ENCODE peak calls at places on chromosomes 13 and 19, in five cellular contexts. One of them, this sample, is unnamed.

GRCh38 chr19:19329199-19329598 is 8.6 kb downstream of the MAU2 start:
- DNase-seq in cardiac muscle cell: no peak
- DNase-seq in Right ventricle myocardium superior: no peak
- DNase-seq in stimulated activated CD4-positive, alpha-beta T cell treated with anti-CD3 and anti-CD28 coated beads, Interleukin-2, amount 100 ng/mL, for 24 hours: no peak
- DNase-seq in stimulated activated CD8-positive, alpha-beta memory T cell treated with anti-CD3 and anti-CD28 coated beads, Interleukin-15, amount 100 ng/mL, for 4 hours: no peak
- DNase-seq in this sample: no peak

GRCh38 chr13:85261757-85262346 is 537.4 kb downstream of the SLITRK6 start:
- DNase-seq in cardiac muscle cell: peak; percentile 25
- DNase-seq in Right ventricle myocardium superior: no peak
- DNase-seq in stimulated activated CD4-positive, alpha-beta T cell treated with anti-CD3 and anti-CD28 coated beads, Interleukin-2, amount 100 ng/mL, for 24 hours: no peak
- DNase-seq in stimulated activated CD8-positive, alpha-beta memory T cell treated with anti-CD3 and anti-CD28 coated beads, Interleukin-15, amount 100 ng/mL, for 4 hours: no peak
- DNase-seq in this sample: no peak

GRCh38 chr19:33562636-33563035 is 41.0 kb upstream of the PEPD start:
- DNase-seq in cardiac muscle cell: no peak
- DNase-seq in stimulated activated CD8-positive, alpha-beta memory T cell treated with anti-CD3 and anti-CD28 coated beads, Interleukin-15, amount 100 ng/mL, for 4 hours: no peak
- DNase-seq in Right ventricle myocardium superior: no peak
- DNase-seq in stimulated activated CD4-positive, alpha-beta T cell treated with anti-CD3 and anti-CD28 coated beads, Interleukin-2, amount 100 ng/mL, for 24 hours: no peak
- DNase-seq in this sample: no peak

GRCh38 chr13:43134896-43135295 is 111.5 kb downstream of the DNAJC15 start:
- DNase-seq in cardiac muscle cell: no peak
- DNase-seq in Right ventricle myocardium superior: no peak
- DNase-seq in stimulated activated CD8-positive, alpha-beta memory T cell treated with anti-CD3 and anti-CD28 coated beads, Interleukin-15, amount 100 ng/mL, for 4 hours: no peak
- DNase-seq in stimulated activated CD4-positive, alpha-beta T cell treated with anti-CD3 and anti-CD28 coated beads, Interleukin-2, amount 100 ng/mL, for 24 hours: no peak
- DNase-seq in this sample: no peak

GRCh38 chr13:97226013-97226412 is 3.9 kb downstream of the MBNL2 start:
- DNase-seq in Right ventricle myocardium superior: no peak
- DNase-seq in stimulated activated CD4-positive, alpha-beta T cell treated with anti-CD3 and anti-CD28 coated beads, Interleukin-2, amount 100 ng/mL, for 24 hours: no peak
- DNase-seq in stimulated activated CD8-positive, alpha-beta memory T cell treated with anti-CD3 and anti-CD28 coated beads, Interleukin-15, amount 100 ng/mL, for 4 hours: no peak
- DNase-seq in cardiac muscle cell: no peak
- DNase-seq in this sample: no peak

GRCh38 chr19:14677464-14677863 is 2.8 kb upstream of the ADGRE3 start:
- DNase-seq in stimulated activated CD8-positive, alpha-beta memory T cell treated with anti-CD3 and anti-CD28 coated beads, Interleukin-15, amount 100 ng/mL, for 4 hours: no peak
- DNase-seq in cardiac muscle cell: no peak
- DNase-seq in Right ventricle myocardium superior: no peak
- DNase-seq in stimulated activated CD4-positive, alpha-beta T cell treated with anti-CD3 and anti-CD28 coated beads, Interleukin-2, amount 100 ng/mL, for 24 hours: no peak
- DNase-seq in this sample: no peak

GRCh38 chr19:33273881-33274662 is 28.3 kb downstream of the CEBPA start:
- DNase-seq in stimulated activated CD8-positive, alpha-beta memory T cell treated with anti-CD3 and anti-CD28 coated beads, Interleukin-15, amount 100 ng/mL, for 4 hours: peak; percentile 10
- DNase-seq in stimulated activated CD4-positive, alpha-beta T cell treated with anti-CD3 and anti-CD28 coated beads, Interleukin-2, amount 100 ng/mL, for 24 hours: peak; percentile 46
- DNase-seq in Right ventricle myocardium superior: peak; percentile 52
- DNase-seq in cardiac muscle cell: peak; percentile 90
- DNase-seq in this sample: peak; percentile 29

GRCh38 chr19:7161292-7161691 is 91.8 kb downstream of the ZNF557 start:
- DNase-seq in stimulated activated CD8-positive, alpha-beta memory T cell treated with anti-CD3 and anti-CD28 coated beads, Interleukin-15, amount 100 ng/mL, for 4 hours: no peak
- DNase-seq in stimulated activated CD4-positive, alpha-beta T cell treated with anti-CD3 and anti-CD28 coated beads, Interleukin-2, amount 100 ng/mL, for 24 hours: no peak
- DNase-seq in Right ventricle myocardium superior: no peak
- DNase-seq in cardiac muscle cell: no peak
- DNase-seq in this sample: no peak

GRCh38 chr19:11451327-11451941 is 16.0 kb downstream of the PRKCSH start:
- DNase-seq in stimulated activated CD8-positive, alpha-beta memory T cell treated with anti-CD3 and anti-CD28 coated beads, Interleukin-15, amount 100 ng/mL, for 4 hours: no peak
- DNase-seq in stimulated activated CD4-positive, alpha-beta T cell treated with anti-CD3 and anti-CD28 coated beads, Interleukin-2, amount 100 ng/mL, for 24 hours: no peak
- DNase-seq in cardiac muscle cell: no peak
- DNase-seq in Right ventricle myocardium superior: no peak
- DNase-seq in this sample: no peak

GRCh38 chr19:4624301-4624700 is 15.0 kb upstream of the TNFAIP8L1 start:
- DNase-seq in stimulated activated CD4-positive, alpha-beta T cell treated with anti-CD3 and anti-CD28 coated beads, Interleukin-2, amount 100 ng/mL, for 24 hours: no peak
- DNase-seq in cardiac muscle cell: no peak
- DNase-seq in stimulated activated CD8-positive, alpha-beta memory T cell treated with anti-CD3 and anti-CD28 coated beads, Interleukin-15, amount 100 ng/mL, for 4 hours: no peak
- DNase-seq in Right ventricle myocardium superior: no peak
- DNase-seq in this sample: no peak

GRCh38 chr19:16834747-16835146 is 5.5 kb downstream of the SIN3B start:
- DNase-seq in stimulated activated CD4-positive, alpha-beta T cell treated with anti-CD3 and anti-CD28 coated beads, Interleukin-2, amount 100 ng/mL, for 24 hours: no peak
- DNase-seq in Right ventricle myocardium superior: no peak
- DNase-seq in stimulated activated CD8-positive, alpha-beta memory T cell treated with anti-CD3 and anti-CD28 coated beads, Interleukin-15, amount 100 ng/mL, for 4 hours: no peak
- DNase-seq in cardiac muscle cell: no peak
- DNase-seq in this sample: no peak

GRCh38 chr13:38662362-38662761 is 24.5 kb upstream of the FREM2 start:
- DNase-seq in cardiac muscle cell: peak; percentile 92
- DNase-seq in Right ventricle myocardium superior: no peak
- DNase-seq in stimulated activated CD8-positive, alpha-beta memory T cell treated with anti-CD3 and anti-CD28 coated beads, Interleukin-15, amount 100 ng/mL, for 4 hours: no peak
- DNase-seq in stimulated activated CD4-positive, alpha-beta T cell treated with anti-CD3 and anti-CD28 coated beads, Interleukin-2, amount 100 ng/mL, for 24 hours: no peak
- DNase-seq in this sample: no peak

GRCh38 chr13:87122551-87122950 is 548.6 kb upstream of the SLITRK5 start:
- DNase-seq in stimulated activated CD8-positive, alpha-beta memory T cell treated with anti-CD3 and anti-CD28 coated beads, Interleukin-15, amount 100 ng/mL, for 4 hours: no peak
- DNase-seq in Right ventricle myocardium superior: no peak
- DNase-seq in cardiac muscle cell: peak; percentile 2
- DNase-seq in stimulated activated CD4-positive, alpha-beta T cell treated with anti-CD3 and anti-CD28 coated beads, Interleukin-2, amount 100 ng/mL, for 24 hours: no peak
- DNase-seq in this sample: no peak

GRCh38 chr19:4197625-4198466 is 15.4 kb downstream of the ANKRD24 start:
- DNase-seq in Right ventricle myocardium superior: no peak
- DNase-seq in stimulated activated CD4-positive, alpha-beta T cell treated with anti-CD3 and anti-CD28 coated beads, Interleukin-2, amount 100 ng/mL, for 24 hours: no peak
- DNase-seq in cardiac muscle cell: no peak
- DNase-seq in stimulated activated CD8-positive, alpha-beta memory T cell treated with anti-CD3 and anti-CD28 coated beads, Interleukin-15, amount 100 ng/mL, for 4 hours: no peak
- DNase-seq in this sample: peak; percentile 67

GRCh38 chr13:85379433-85379832 is 419.8 kb downstream of the SLITRK6 start:
- DNase-seq in stimulated activated CD4-positive, alpha-beta T cell treated with anti-CD3 and anti-CD28 coated beads, Interleukin-2, amount 100 ng/mL, for 24 hours: no peak
- DNase-seq in Right ventricle myocardium superior: no peak
- DNase-seq in cardiac muscle cell: peak; percentile 5
- DNase-seq in stimulated activated CD8-positive, alpha-beta memory T cell treated with anti-CD3 and anti-CD28 coated beads, Interleukin-15, amount 100 ng/mL, for 4 hours: no peak
- DNase-seq in this sample: no peak

GRCh38 chr13:110265682-110266430 is 41.1 kb downstream of the COL4A1 start:
- DNase-seq in cardiac muscle cell: no peak
- DNase-seq in Right ventricle myocardium superior: peak; percentile 78
- DNase-seq in stimulated activated CD8-positive, alpha-beta memory T cell treated with anti-CD3 and anti-CD28 coated beads, Interleukin-15, amount 100 ng/mL, for 4 hours: no peak
- DNase-seq in stimulated activated CD4-positive, alpha-beta T cell treated with anti-CD3 and anti-CD28 coated beads, Interleukin-2, amount 100 ng/mL, for 24 hours: no peak
- DNase-seq in this sample: no peak

GRCh38 chr13:44108345-44108858 is 228.7 kb downstream of the LACC1 start:
- DNase-seq in cardiac muscle cell: peak; percentile 5
- DNase-seq in Right ventricle myocardium superior: peak; percentile 65
- DNase-seq in stimulated activated CD4-positive, alpha-beta T cell treated with anti-CD3 and anti-CD28 coated beads, Interleukin-2, amount 100 ng/mL, for 24 hours: no peak
- DNase-seq in stimulated activated CD8-positive, alpha-beta memory T cell treated with anti-CD3 and anti-CD28 coated beads, Interleukin-15, amount 100 ng/mL, for 4 hours: no peak
- DNase-seq in this sample: no peak

GRCh38 chr13:21133077-21133476 is 43.3 kb downstream of the SKA3 start:
- DNase-seq in stimulated activated CD4-positive, alpha-beta T cell treated with anti-CD3 and anti-CD28 coated beads, Interleukin-2, amount 100 ng/mL, for 24 hours: no peak
- DNase-seq in Right ventricle myocardium superior: no peak
- DNase-seq in stimulated activated CD8-positive, alpha-beta memory T cell treated with anti-CD3 and anti-CD28 coated beads, Interleukin-15, amount 100 ng/mL, for 4 hours: no peak
- DNase-seq in cardiac muscle cell: no peak
- DNase-seq in this sample: no peak

GRCh38 chr13:62544928-62545327 is 1129.3 kb upstream of the PCDH20 start:
- DNase-seq in stimulated activated CD8-positive, alpha-beta memory T cell treated with anti-CD3 and anti-CD28 coated beads, Interleukin-15, amount 100 ng/mL, for 4 hours: no peak
- DNase-seq in stimulated activated CD4-positive, alpha-beta T cell treated with anti-CD3 and anti-CD28 coated beads, Interleukin-2, amount 100 ng/mL, for 24 hours: no peak
- DNase-seq in cardiac muscle cell: no peak
- DNase-seq in Right ventricle myocardium superior: no peak
- DNase-seq in this sample: no peak

GRCh38 chr13:105587786-105588185 is 947.7 kb downstream of the EFNB2 start:
- DNase-seq in stimulated activated CD4-positive, alpha-beta T cell treated with anti-CD3 and anti-CD28 coated beads, Interleukin-2, amount 100 ng/mL, for 24 hours: no peak
- DNase-seq in Right ventricle myocardium superior: no peak
- DNase-seq in stimulated activated CD8-positive, alpha-beta memory T cell treated with anti-CD3 and anti-CD28 coated beads, Interleukin-15, amount 100 ng/mL, for 4 hours: no peak
- DNase-seq in cardiac muscle cell: no peak
- DNase-seq in this sample: no peak

GRCh38 chr13:21318891-21319532 is 140.1 kb downstream of the ZDHHC20 start:
- DNase-seq in cardiac muscle cell: peak; percentile 37
- DNase-seq in stimulated activated CD4-positive, alpha-beta T cell treated with anti-CD3 and anti-CD28 coated beads, Interleukin-2, amount 100 ng/mL, for 24 hours: no peak
- DNase-seq in stimulated activated CD8-positive, alpha-beta memory T cell treated with anti-CD3 and anti-CD28 coated beads, Interleukin-15, amount 100 ng/mL, for 4 hours: no peak
- DNase-seq in Right ventricle myocardium superior: no peak
- DNase-seq in this sample: no peak

GRCh38 chr13:99271249-99271648 is 13.1 kb upstream of the GPR18 start:
- DNase-seq in Right ventricle myocardium superior: no peak
- DNase-seq in stimulated activated CD4-positive, alpha-beta T cell treated with anti-CD3 and anti-CD28 coated beads, Interleukin-2, amount 100 ng/mL, for 24 hours: no peak
- DNase-seq in cardiac muscle cell: no peak
- DNase-seq in stimulated activated CD8-positive, alpha-beta memory T cell treated with anti-CD3 and anti-CD28 coated beads, Interleukin-15, amount 100 ng/mL, for 4 hours: no peak
- DNase-seq in this sample: no peak

GRCh38 chr13:63999614-64000013 is 2584.0 kb upstream of the PCDH20 start:
- DNase-seq in stimulated activated CD4-positive, alpha-beta T cell treated with anti-CD3 and anti-CD28 coated beads, Interleukin-2, amount 100 ng/mL, for 24 hours: no peak
- DNase-seq in stimulated activated CD8-positive, alpha-beta memory T cell treated with anti-CD3 and anti-CD28 coated beads, Interleukin-15, amount 100 ng/mL, for 4 hours: no peak
- DNase-seq in Right ventricle myocardium superior: no peak
- DNase-seq in cardiac muscle cell: no peak
- DNase-seq in this sample: no peak

GRCh38 chr19:38250821-38251563 is 5.2 kb downstream of the PPP1R14A start:
- DNase-seq in cardiac muscle cell: peak; percentile 73
- DNase-seq in Right ventricle myocardium superior: peak; percentile 83
- DNase-seq in stimulated activated CD4-positive, alpha-beta T cell treated with anti-CD3 and anti-CD28 coated beads, Interleukin-2, amount 100 ng/mL, for 24 hours: no peak
- DNase-seq in stimulated activated CD8-positive, alpha-beta memory T cell treated with anti-CD3 and anti-CD28 coated beads, Interleukin-15, amount 100 ng/mL, for 4 hours: no peak
- DNase-seq in this sample: peak; percentile 57

GRCh38 chr19:608155-609000 is 18.7 kb downstream of the HCN2 start:
- DNase-seq in stimulated activated CD4-positive, alpha-beta T cell treated with anti-CD3 and anti-CD28 coated beads, Interleukin-2, amount 100 ng/mL, for 24 hours: no peak
- DNase-seq in stimulated activated CD8-positive, alpha-beta memory T cell treated with anti-CD3 and anti-CD28 coated beads, Interleukin-15, amount 100 ng/mL, for 4 hours: no peak
- DNase-seq in cardiac muscle cell: no peak
- DNase-seq in Right ventricle myocardium superior: no peak
- DNase-seq in this sample: no peak

GRCh38 chr19:49642488-49643035 is 553 bp downstream of the SCAF1 start:
- DNase-seq in stimulated activated CD4-positive, alpha-beta T cell treated with anti-CD3 and anti-CD28 coated beads, Interleukin-2, amount 100 ng/mL, for 24 hours: no peak
- DNase-seq in Right ventricle myocardium superior: no peak
- DNase-seq in cardiac muscle cell: no peak
- DNase-seq in stimulated activated CD8-positive, alpha-beta memory T cell treated with anti-CD3 and anti-CD28 coated beads, Interleukin-15, amount 100 ng/mL, for 4 hours: no peak
- DNase-seq in this sample: no peak

GRCh38 chr19:40750035-40750284 is 317 bp downstream of the ACTMAP start:
- DNase-seq in stimulated activated CD8-positive, alpha-beta memory T cell treated with anti-CD3 and anti-CD28 coated beads, Interleukin-15, amount 100 ng/mL, for 4 hours: no peak
- DNase-seq in Right ventricle myocardium superior: no peak
- DNase-seq in cardiac muscle cell: no peak
- DNase-seq in stimulated activated CD4-positive, alpha-beta T cell treated with anti-CD3 and anti-CD28 coated beads, Interleukin-2, amount 100 ng/mL, for 24 hours: no peak
- DNase-seq in this sample: no peak

GRCh38 chr19:54190503-54190941 is 586 bp upstream of the TSEN34 start:
- DNase-seq in stimulated activated CD8-positive, alpha-beta memory T cell treated with anti-CD3 and anti-CD28 coated beads, Interleukin-15, amount 100 ng/mL, for 4 hours: peak; percentile 100
- DNase-seq in stimulated activated CD4-positive, alpha-beta T cell treated with anti-CD3 and anti-CD28 coated beads, Interleukin-2, amount 100 ng/mL, for 24 hours: peak; percentile 100
- DNase-seq in Right ventricle myocardium superior: peak; percentile 99
- DNase-seq in cardiac muscle cell: peak; percentile 100
- DNase-seq in this sample: peak; percentile 100

GRCh38 chr13:60448907-60449510 is 52.0 kb downstream of the TDRD3 start:
- DNase-seq in cardiac muscle cell: peak; percentile 74
- DNase-seq in stimulated activated CD8-positive, alpha-beta memory T cell treated with anti-CD3 and anti-CD28 coated beads, Interleukin-15, amount 100 ng/mL, for 4 hours: no peak
- DNase-seq in Right ventricle myocardium superior: no peak
- DNase-seq in stimulated activated CD4-positive, alpha-beta T cell treated with anti-CD3 and anti-CD28 coated beads, Interleukin-2, amount 100 ng/mL, for 24 hours: no peak
- DNase-seq in this sample: peak; percentile 16

GRCh38 chr13:84686973-84687372 is 804.7 kb upstream of the SLITRK1 start:
- DNase-seq in stimulated activated CD4-positive, alpha-beta T cell treated with anti-CD3 and anti-CD28 coated beads, Interleukin-2, amount 100 ng/mL, for 24 hours: no peak
- DNase-seq in stimulated activated CD8-positive, alpha-beta memory T cell treated with anti-CD3 and anti-CD28 coated beads, Interleukin-15, amount 100 ng/mL, for 4 hours: no peak
- DNase-seq in Right ventricle myocardium superior: no peak
- DNase-seq in cardiac muscle cell: no peak
- DNase-seq in this sample: no peak

This sample was measured in nephron progenitor cell.